ENCODE peak calls at places on chromosomes 5 and 9, in nine cellular contexts. Z is CD8-positive, alpha-beta T cell; B is PC-3; F is left ventricle myocardium inferior; M is tibial artery; T is fibroblast of lung; X is neural progenitor cell; N is caudate nucleus; E is dorsolateral prefrontal cortex. J is an unnamed sample.

GRCh38 chr9:124479947-124480620 is 27.1 kb downstream of the NR5A1 start:
- DNase-seq in N (no peak), X (no peak), E (no peak), B (no peak), Z (no peak), T (no peak), F (no peak), M (no peak), J (no peak)

GRCh38 chr5:65811895-65812294 is 89.9 kb downstream of the NLN start:
- DNase-seq in Z (no peak), E (no peak), F (no peak), B (peak; percentile 39), M (no peak), X (no peak), T (peak; percentile 62), N (no peak), J (no peak)

GRCh38 chr5:5183933-5184332 is 43.8 kb downstream of the ADAMTS16 start:
- DNase-seq in Z (no peak), T (no peak), F (no peak), M (no peak), N (no peak), E (no peak), X (no peak), B (no peak), J (no peak)

GRCh38 chr5:159878988-159879471 is 37.3 kb upstream of the ADRA1B start:
- DNase-seq in E (peak; percentile 69), B (no peak), X (peak; percentile 95), N (peak; percentile 16), Z (no peak), F (peak; percentile 72), T (peak; percentile 87), M (peak; percentile 88), J (peak; percentile 29)

GRCh38 chr9:134367061-134367460 is 40.8 kb downstream of the RXRA start:
- DNase-seq in B (no peak), M (no peak), X (no peak), N (no peak), T (no peak), F (no peak), Z (no peak), E (no peak), J (no peak)

GRCh38 chr9:37239224-37239859 is 119.0 kb downstream of the ZCCHC7 start:
- DNase-seq in T (no peak), Z (no peak), X (peak; percentile 10), B (no peak), E (no peak), N (no peak), M (no peak), F (no peak), J (no peak)

GRCh38 chr5:76331139-76331538 is 71.9 kb upstream of the IQGAP2 start:
- DNase-seq in E (no peak), Z (peak; percentile 27), B (no peak), N (no peak), X (peak; percentile 55), F (no peak), T (no peak), M (no peak), J (no peak)

GRCh38 chr5:73606206-73606753 is 19.7 kb upstream of the ARHGEF28 start:
- DNase-seq in Z (no peak), F (no peak), B (no peak), M (no peak), N (no peak), T (peak; percentile 35), X (no peak), E (no peak), J (no peak)

GRCh38 chr5:158414780-158415179 is 555.8 kb upstream of the CLINT1 start:
- DNase-seq in F (no peak), B (peak; percentile 60), X (no peak), M (no peak), T (peak; percentile 93), N (no peak), Z (no peak), E (no peak), J (no peak)

GRCh38 chr9:89532944-89533343 is 35.0 kb upstream of the SEMA4D start:
- DNase-seq in X (no peak), Z (no peak), N (no peak), E (no peak), F (no peak), B (no peak), M (peak; percentile 23), T (no peak), J (no peak)

GRCh38 chr9:16335788-16336580 is 534.5 kb downstream of the BNC2 start:
- DNase-seq in F (peak; percentile 62), N (no peak), B (peak; percentile 95), Z (no peak), E (no peak), X (no peak), T (peak; percentile 100), M (peak; percentile 85), J (peak; percentile 97)

GRCh38 chr5:56668996-56669395 is 146.4 kb upstream of the MAP3K1 start:
- DNase-seq in M (no peak), N (no peak), F (no peak), B (peak; percentile 67), T (no peak), E (no peak), X (no peak), Z (no peak), J (no peak)

GRCh38 chr5:119411291-119411934 is 40.9 kb upstream of the HSD17B4 start:
- DNase-seq in M (no peak), T (peak; percentile 77), N (no peak), E (no peak), X (no peak), Z (no peak), F (no peak), B (peak; percentile 70), J (peak; percentile 68)

GRCh38 chr5:119412828-119413227 is 39.5 kb upstream of the HSD17B4 start:
- DNase-seq in Z (no peak), B (no peak), N (no peak), E (no peak), X (no peak), M (no peak), T (no peak), F (no peak), J (no peak)

GRCh38 chr5:119411935-119412623 is 40.2 kb upstream of the HSD17B4 start:
- DNase-seq in F (peak; percentile 25), T (peak; percentile 57), Z (peak; percentile 27), N (peak; percentile 35), B (peak; percentile 78), E (peak; percentile 33), M (peak; percentile 78), X (peak; percentile 72), J (no peak)

GRCh38 chr5:119409235-119409815 is 43.0 kb upstream of the HSD17B4 start:
- DNase-seq in X (no peak), B (no peak), M (no peak), Z (no peak), F (no peak), N (no peak), T (no peak), E (no peak), J (no peak)

GRCh38 chr5:119410448-119411170 is 41.7 kb upstream of the HSD17B4 start:
- DNase-seq in T (no peak), X (no peak), F (no peak), E (no peak), B (no peak), M (no peak), N (no peak), Z (no peak), J (no peak)
- H3K27ac ChIP-seq in T (no peak overlapping the region), X (no peak overlapping the region), F (no peak overlapping the region), E (no peak overlapping the region), B (peak overlapping the region; percentile 61), M (no peak overlapping the region), N (no peak overlapping the region), Z (no peak overlapping the region), J (peak overlapping the region; percentile 68)

GRCh38 chr9:97419315-97419867 is 7.5 kb downstream of the TDRD7 start:
- DNase-seq in Z (no peak), X (no peak), F (no peak), M (no peak), T (peak; percentile 55), N (no peak), E (no peak), B (peak; percentile 56), J (no peak)
- H3K27ac ChIP-seq in Z (no peak overlapping the region), X (no peak overlapping the region), F (no peak overlapping the region), M (no peak overlapping the region), T (no peak overlapping the region), N (no peak overlapping the region), E (no peak overlapping the region), B (no peak overlapping the region), J (no peak overlapping the region)

GRCh38 chr5:134410822-134411221 is 859 bp downstream of the CDKN2AIPNL start:
- DNase-seq in T (no peak), X (peak; percentile 32), Z (no peak), N (no peak), B (no peak), F (no peak), M (no peak), E (no peak), J (no peak)

GRCh38 chr5:134413046-134413445 is 1.4 kb upstream of the CDKN2AIPNL start:
- DNase-seq in B (no peak), N (no peak), E (no peak), T (no peak), M (no peak), Z (no peak), X (no peak), F (no peak), J (no peak)

GRCh38 chr5:134411228-134411545 is 494 bp downstream of the CDKN2AIPNL start:
- DNase-seq in X (no peak), E (no peak), T (no peak), N (no peak), F (no peak), Z (no peak), B (no peak), M (no peak), J (no peak)

GRCh38 chr5:134409321-134409720 is 2.4 kb downstream of the CDKN2AIPNL start:
- DNase-seq in X (no peak), E (no peak), M (no peak), F (no peak), B (no peak), N (no peak), Z (no peak), T (no peak), J (no peak)

DNA sequence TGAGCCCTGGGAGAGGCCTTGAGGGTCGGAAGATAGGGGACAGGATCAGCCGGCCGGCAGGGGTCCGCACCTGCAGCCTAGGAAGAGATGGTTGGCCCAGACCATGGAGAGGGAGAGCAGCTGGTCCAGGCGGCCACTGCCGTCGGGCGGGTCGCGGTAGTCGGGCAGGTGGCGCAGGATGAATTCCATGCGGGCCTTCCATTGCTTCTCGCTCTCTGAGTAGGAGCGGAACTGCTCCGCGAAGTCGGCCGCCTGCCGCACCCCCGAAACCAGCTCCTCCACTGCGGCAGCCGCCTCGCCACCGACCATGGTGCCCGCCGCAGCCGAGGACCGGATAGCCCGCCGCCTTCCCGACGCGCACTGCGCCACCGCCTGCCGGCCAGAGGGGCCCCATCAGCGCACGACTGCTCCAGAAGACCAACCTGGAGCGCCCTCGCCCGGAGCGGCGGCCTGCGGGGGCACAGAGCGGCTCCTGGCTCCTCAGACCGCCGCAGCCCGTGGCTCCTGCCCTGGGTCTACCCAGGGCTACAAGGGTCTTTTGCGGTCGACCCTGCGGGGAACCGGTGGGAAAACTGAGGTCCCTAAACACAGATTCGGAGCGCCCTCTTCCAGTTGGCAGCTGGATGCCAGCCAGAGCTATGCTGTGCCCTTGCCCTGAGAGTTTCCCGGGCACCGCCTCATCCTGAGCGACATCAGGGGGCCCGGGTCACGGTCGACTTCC is at the start of gene CDKN2AIPNL:
- DNase-seq in T (peak; percentile 84), N (peak; percentile 87), F (peak; percentile 92), B (peak; percentile 80), E (peak; percentile 92), Z (peak; percentile 88), M (peak; percentile 95), X (peak; percentile 93), J (peak; percentile 29)
- H3K27ac ChIP-seq in T (peak within 1 kb of the TSS; percentile 62), N (peak within 1 kb of the TSS; percentile 89), F (peak within 1 kb of the TSS; percentile 93), B (peak within 1 kb of the TSS; percentile 16), E (peak within 1 kb of the TSS; percentile 90), Z (peak within 1 kb of the TSS; percentile 65), M (peak within 1 kb of the TSS; percentile 78), X (no peak within 1 kb of the TSS), J (peak within 1 kb of the TSS; percentile 59)

GRCh38 chr9:95021166-95021886 is 294.8 kb downstream of the AOPEP start:
- DNase-seq in E (no peak), Z (no peak), N (no peak), X (no peak), T (no peak), F (no peak), B (no peak), M (no peak), J (no peak)
- H3K27ac ChIP-seq in E (peak overlapping the region; percentile 90), Z (no peak overlapping the region), N (peak overlapping the region; percentile 32), X (no peak overlapping the region), T (peak overlapping the region; percentile 30), F (peak overlapping the region; percentile 84), B (peak overlapping the region; percentile 98), M (peak overlapping the region; percentile 81), J (peak overlapping the region; percentile 97)